ENCODE peak calls at places on chromosomes 5 and 9, in four cellular contexts. O, T, V and K are unnamed samples.
A peak's percentile ranks its signal among the peaks of the same experiment; 100 is the strongest.

GRCh38 chr5:146565764-146566163 is 49.8 kb upstream of the GPR151 start:
- DNase-seq in O (peak; percentile 86), T (peak; percentile 45), V (no peak), K (peak; percentile 54)

GRCh38 chr9:135000647-135001245 is 83.0 kb upstream of the FCN1 start:
- DNase-seq in O (no peak), T (no peak), V (peak; percentile 43), K (no peak)

GRCh38 chr5:180652346-180652745 is 2.9 kb upstream of the FLT4 start:
- DNase-seq in O (no peak), T (no peak), V (no peak), K (no peak)

GRCh38 chr9:107586493-107586892 is 96.9 kb upstream of the KLF4 start:
- DNase-seq in O (no peak), T (no peak), V (no peak), K (no peak)

GRCh38 chr9:92467041-92467440 is 15.3 kb downstream of the ASPN start:
- DNase-seq in O (no peak), T (no peak), V (no peak), K (no peak)

GRCh38 chr5:148973455-148973854 is 89.4 kb downstream of the SH3TC2 start:
- DNase-seq in O (no peak), T (no peak), V (no peak), K (no peak)

GRCh38 chr9:32552172-32552872 is at the start of the genes SMIM27 and TOPORS:
- DNase-seq in O (peak; percentile 87), T (peak; percentile 87), V (peak; percentile 95), K (peak; percentile 87)

GRCh38 chr5:132681476-132681831 is 7.7 kb downstream of the IL4 start:
- DNase-seq in O (no peak), T (no peak), V (no peak), K (no peak)

GRCh38 chr9:124590886-124591641 is 83.9 kb upstream of the NR5A1 start:
- DNase-seq in O (no peak), T (no peak), V (no peak), K (no peak)

GRCh38 chr9:84996716-84997115 is 327.2 kb downstream of the NTRK2 start:
- DNase-seq in O (no peak), T (no peak), V (no peak), K (no peak)

GRCh38 chr9:130073373-130073772 is 19.7 kb downstream of the GPR107 start:
- DNase-seq in O (no peak), T (no peak), V (no peak), K (peak; percentile 48)

GRCh38 chr5:172003750-172004149 is 2.7 kb downstream of the FBXW11 start:
- DNase-seq in O (no peak), T (no peak), V (no peak), K (no peak)

GRCh38 chr9:136697821-136698526 is 10.7 kb upstream of the AGPAT2 start:
- DNase-seq in O (no peak), T (no peak), V (no peak), K (no peak)

GRCh38 chr5:74085186-74085585 is 459.2 kb downstream of the ARHGEF28 start:
- DNase-seq in O (no peak), T (no peak), V (no peak), K (no peak)

GRCh38 chr5:79961731-79962579 is 29.1 kb downstream of the MTX3 start:
- DNase-seq in O (no peak), T (no peak), V (no peak), K (no peak)